ENCODE peak calls at places on chromosomes 4 and X, in eight cellular contexts. Z is RKO, F is germinal center, X is substantia nigra, E is GM20000, L is upper lobe of right lung, M is NCI-H187 treated with DMSO at 0.1 percent for 48 hours, U is left colon. B is an unnamed sample.

GRCh38 chr4:74327751-74328150 is 19.5 kb downstream of the EPGN start:
- DNase-seq in Z (no peak), F (no peak), X (no peak), E (no peak), L (no peak), M (no peak), U (no peak), B (no peak)

GRCh38 chr4:152556283-152556682 is 20.4 kb upstream of the FBXW7 start:
- DNase-seq in Z (no peak), F (no peak), X (no peak), E (no peak), L (no peak), M (no peak), U (no peak), B (no peak)

GRCh38 chr4:139934336-139934735 is 219.6 kb downstream of the MAML3 start:
- DNase-seq in Z (no peak), F (no peak), X (no peak), E (no peak), L (no peak), M (no peak), U (no peak), B (no peak)

GRCh38 chr4:155999743-156000142 is 46.1 kb upstream of the CTSO start:
- DNase-seq in Z (no peak), F (no peak), X (peak), E (peak), L (no peak), M (no peak), U (no peak), B (no peak)

GRCh38 chrX:110316351-110317078 is 1.4 kb downstream of the AMMECR1 start:
- DNase-seq in Z (peak), F (no peak), X (no peak), E (no peak), L (no peak), M (no peak), U (no peak), B (no peak)

GRCh38 chr4:145381163-145381562 is 100.5 kb upstream of the SMAD1 start:
- DNase-seq in Z (no peak), F (no peak), X (no peak), E (no peak), L (no peak), M (no peak), U (no peak), B (no peak)

GRCh38 chr4:22508376-22508775 is 7.5 kb downstream of the ADGRA3 start:
- DNase-seq in Z (no peak), F (no peak), X (no peak), E (no peak), L (no peak), M (no peak), U (no peak), B (no peak)

GRCh38 chrX:143437439-143437838 is 79.8 kb downstream of the SPANXN3 start:
- DNase-seq in Z (peak), F (no peak), X (no peak), E (no peak), L (no peak), M (no peak), U (no peak), B (no peak)

GRCh38 chr4:6368096-6368495 is 98.4 kb downstream of the WFS1 start:
- DNase-seq in Z (no peak), F (no peak), X (no peak), E (no peak), L (no peak), M (no peak), U (no peak), B (no peak)

GRCh38 chrX:103688949-103689348 is 2.5 kb upstream of the MORF4L2 start:
- DNase-seq in Z (peak), F (peak), X (no peak), E (peak), L (no peak), M (no peak), U (no peak), B (no peak)

GRCh38 chrX:119015407-119016242 is 41.2 kb downstream of the LONRF3 start:
- DNase-seq in Z (peak), F (peak), X (no peak), E (peak), L (peak), M (no peak), U (peak), B (peak)

GRCh38 chr4:110059556-110060191 is 138.7 kb downstream of the ELOVL6 start:
- DNase-seq in Z (no peak), F (no peak), X (no peak), E (peak), L (no peak), M (no peak), U (no peak), B (no peak)

GRCh38 chrX:105451426-105451825 is 230.9 kb upstream of the TEX13A start:
- DNase-seq in Z (no peak), F (no peak), X (no peak), E (no peak), L (no peak), M (no peak), U (no peak), B (no peak)

GRCh38 chr4:113077611-113078010 is 28.2 kb downstream of the ANK2 start:
- DNase-seq in Z (no peak), F (no peak), X (no peak), E (no peak), L (no peak), M (no peak), U (no peak), B (no peak)

GRCh38 chr4:77465271-77465670 is 140.3 kb upstream of the CXCL13 start:
- DNase-seq in Z (no peak), F (no peak), X (peak), E (no peak), L (no peak), M (no peak), U (peak), B (peak)

GRCh38 chr4:2836391-2836859 is 7.2 kb upstream of the ADD1 start:
- DNase-seq in Z (no peak), F (no peak), X (no peak), E (no peak), L (no peak), M (no peak), U (no peak), B (no peak)

GRCh38 chr4:122534776-122535175 is 78.3 kb upstream of the IL2 start:
- DNase-seq in Z (no peak), F (no peak), X (no peak), E (no peak), L (no peak), M (no peak), U (no peak), B (no peak)

GRCh38 chrX:130120321-130120731 is 10.0 kb upstream of the ELF4 start:
- DNase-seq in Z (no peak), F (peak), X (no peak), E (peak), L (no peak), M (no peak), U (no peak), B (no peak)

GRCh38 chrX:9272166-9272565 is 192.7 kb upstream of the TBL1X start:
- DNase-seq in Z (no peak), F (no peak), X (no peak), E (no peak), L (no peak), M (no peak), U (no peak), B (no peak)